ENCODE peak calls at places on chromosome 12, in ten cellular contexts. X is RWPE1, G is AG04450, W is heart left ventricle, J is Calu3, D is MM.1S, A is thoracic aorta, Y is progenitor cell of endocrine pancreas, S is mucosa of descending colon, C is OCI-LY7. P is an unnamed sample.

GRCh38 chr12:43208221-43208620 is 343.8 kb downstream of the ADAMTS20 start:
- DNase-seq in C (no peak), X (no peak), S (no peak), A (no peak), D (no peak), Y (no peak), G (no peak), J (no peak), W (no peak), P (no peak)

GRCh38 chr12:112473056-112473455 is 54.3 kb downstream of the PTPN11 start:
- DNase-seq in D (no peak), Y (no peak), J (peak; percentile 7), A (no peak), S (no peak), X (no peak), G (no peak), C (peak; percentile 6), W (no peak), P (no peak)

GRCh38 chr12:106226884-106227640 is 20.8 kb downstream of the CKAP4 start:
- DNase-seq in D (peak; percentile 70), X (peak; percentile 84), G (no peak), A (no peak), S (no peak), W (no peak), Y (no peak), J (peak; percentile 57), C (peak; percentile 70), P (peak; percentile 82)

GRCh38 chr12:131583085-131583712 is 127.7 kb upstream of the SFSWAP start:
- DNase-seq in A (no peak), X (no peak), S (no peak), D (no peak), G (no peak), J (no peak), C (no peak), Y (no peak), W (no peak), P (no peak)

GRCh38 chr12:11581179-11581755 is 68.2 kb upstream of the ETV6 start:
- DNase-seq in Y (peak; percentile 50), D (peak; percentile 72), X (peak; percentile 25), W (no peak), J (peak; percentile 67), A (no peak), S (no peak), G (peak; percentile 59), C (peak; percentile 86), P (peak; percentile 33)

GRCh38 chr12:74897425-74898211 is 312.0 kb downstream of the KCNC2 start:
- DNase-seq in W (no peak), J (no peak), X (peak; percentile 26), D (peak; percentile 27), C (no peak), A (no peak), G (no peak), S (no peak), Y (no peak), P (no peak)

GRCh38 chr12:68779280-68779679 is 28.7 kb upstream of the MDM2 start:
- DNase-seq in X (no peak), G (no peak), A (no peak), J (no peak), D (no peak), W (no peak), Y (no peak), S (no peak), C (no peak), P (no peak)

GRCh38 chr12:64551676-64552075 is 58.6 kb upstream of the RASSF3 start:
- DNase-seq in G (no peak), S (no peak), X (no peak), J (no peak), C (no peak), D (no peak), A (no peak), W (no peak), Y (no peak), P (no peak)

GRCh38 chr12:58408516-58408915 is 467.1 kb downstream of the ATP23 start:
- DNase-seq in S (no peak), A (no peak), X (no peak), G (no peak), Y (no peak), W (no peak), D (no peak), C (no peak), J (no peak), P (no peak)

GRCh38 chr12:124633269-124633953 is 66.0 kb upstream of the NCOR2 start:
- DNase-seq in W (no peak), D (no peak), C (no peak), G (no peak), S (no peak), A (no peak), J (peak; percentile 68), X (peak; percentile 75), Y (no peak), P (no peak)

GRCh38 chr12:109512608-109513007 is 35.2 kb downstream of the UBE3B start:
- DNase-seq in X (no peak), Y (no peak), J (no peak), W (no peak), S (no peak), D (no peak), C (no peak), G (no peak), A (no peak), P (no peak)

GRCh38 chr12:55893723-55894122 is 34.0 kb downstream of the PYM1 start:
- DNase-seq in X (no peak), W (no peak), J (no peak), D (no peak), S (no peak), C (no peak), G (no peak), Y (no peak), A (no peak), P (no peak)

DNA sequence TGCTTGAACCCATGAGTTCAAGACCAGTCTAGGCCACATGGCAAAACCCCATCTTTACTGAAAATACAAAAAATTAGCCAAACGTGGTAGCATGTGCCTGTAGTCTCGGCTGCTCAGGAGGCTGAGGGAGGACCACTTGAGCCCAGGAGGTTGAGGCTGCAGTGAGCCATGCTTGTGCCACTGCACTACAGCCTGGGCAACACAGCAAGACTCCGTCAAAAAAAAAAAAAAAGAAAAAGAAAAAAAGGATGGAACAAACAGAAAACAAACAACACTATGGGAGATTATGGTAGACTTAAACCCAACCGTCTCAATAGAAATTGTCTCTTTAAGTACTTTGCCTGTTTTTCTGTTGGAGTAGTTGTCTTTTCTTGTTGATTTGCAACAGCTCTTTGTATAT is 36.4 kb downstream of the PYM1 start:
- DNase-seq in S (no peak), D (no peak), Y (no peak), X (no peak), J (no peak), G (no peak), A (no peak), W (no peak), C (no peak), P (no peak)
- TF ChIP-seq CTCF in S (no peak), D (no peak), Y (no peak), X (no peak), J (no peak), G (no peak), A (no peak), W (no peak), C (no peak), P (no peak)

DNA sequence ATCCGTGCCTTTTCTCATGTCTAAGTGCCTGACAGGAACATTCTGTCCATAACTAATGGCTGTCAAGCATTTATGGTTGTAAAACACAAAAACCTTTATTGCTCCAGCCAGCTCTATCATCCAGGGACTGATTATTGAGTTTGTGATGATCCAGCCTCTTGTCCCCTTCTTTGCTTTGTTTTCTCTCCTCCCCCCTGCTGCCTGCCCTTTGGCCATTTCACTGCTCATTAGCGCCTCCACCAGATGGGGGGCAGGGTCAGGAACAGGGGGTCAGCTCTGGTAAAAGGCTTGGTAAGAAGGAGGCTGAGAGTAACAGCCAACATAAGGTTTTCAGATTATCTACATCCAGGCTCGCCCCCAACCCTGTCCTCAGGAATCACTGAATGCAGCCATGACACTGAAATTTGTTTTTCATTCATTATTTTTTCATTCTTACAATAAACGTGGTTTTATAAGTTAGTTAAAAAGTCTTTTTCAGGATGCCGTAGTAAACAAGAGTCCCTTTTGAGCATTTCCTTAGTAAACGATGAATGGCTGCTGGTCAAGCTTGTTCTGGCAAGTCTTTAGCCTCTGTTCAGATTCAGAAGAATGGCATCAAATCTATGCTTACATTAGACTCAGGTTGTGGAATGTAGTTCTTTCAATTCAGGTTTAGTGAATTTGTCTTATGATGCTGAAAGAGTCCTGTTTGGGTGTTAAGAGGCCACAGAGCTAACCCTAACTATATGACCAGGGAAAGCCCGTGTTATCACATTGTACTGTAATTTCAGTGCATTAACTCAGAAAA is 21.7 kb downstream of the HMGA2 start:
- DNase-seq in X (no peak), G (no peak), Y (no peak), D (no peak), C (no peak), S (no peak), A (no peak), J (no peak), W (no peak), P (no peak)
- TF ChIP-seq CTCF in X (no peak), G (peak; percentile 9), Y (no peak), D (no peak), C (no peak), S (no peak), A (no peak), J (no peak), W (no peak), P (no peak)

DNA sequence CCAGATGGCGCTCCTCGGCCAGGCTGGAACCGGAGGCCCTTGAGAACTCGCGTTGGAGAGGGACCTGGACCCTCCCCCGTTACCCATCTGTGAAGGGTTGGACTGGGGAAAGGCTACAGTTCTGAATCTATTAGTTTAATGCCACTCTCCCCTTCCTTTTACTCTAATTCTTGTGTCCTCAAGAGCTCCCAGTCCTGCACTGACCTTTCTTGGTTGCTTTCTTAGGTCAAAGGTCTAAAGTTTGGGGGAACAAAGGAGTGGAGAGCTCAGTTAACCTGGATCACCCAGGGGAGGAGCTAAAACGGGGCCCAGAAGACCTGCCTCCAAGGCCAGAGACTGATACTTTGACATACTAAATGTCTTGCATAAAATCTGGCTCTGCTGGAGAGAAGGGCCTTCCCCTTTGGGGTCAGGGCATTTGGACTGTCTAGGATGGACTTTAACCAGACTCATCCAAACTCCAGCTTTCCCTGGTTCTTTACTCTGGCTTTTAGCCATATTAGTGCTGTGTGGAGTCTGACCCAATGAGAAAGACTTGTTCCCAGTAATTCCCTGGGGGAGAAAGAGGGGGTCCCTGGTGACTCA is 923 bp upstream of the MLF2 start:
- DNase-seq in D (peak; percentile 13), S (no peak), C (no peak), J (no peak), X (no peak), Y (no peak), W (no peak), G (no peak), A (no peak), P (no peak)
- TF ChIP-seq CTCF in D (peak; percentile 95), S (no peak), C (peak; percentile 97), J (no peak), X (peak; percentile 40), Y (no peak), W (peak; percentile 97), G (peak; percentile 97), A (peak; percentile 92), P (no peak)

GRCh38 chr12:54030889-54031860 is 1.7 kb upstream of the HOXC5 start:
- DNase-seq in S (no peak), D (no peak), J (no peak), C (no peak), X (no peak), Y (no peak), A (no peak), W (no peak), G (no peak), P (no peak)
- TF ChIP-seq CTCF in S (no peak), D (no peak), J (no peak), C (no peak), X (no peak), Y (peak; percentile 11), A (no peak), W (no peak), G (no peak), P (no peak)

P was measured in GM20000.